ENCODE peak calls at places on chromosome 10, in seven cellular contexts. P, K, N, X, U, G and H are unnamed samples.
A peak's percentile ranks its signal among the peaks of the same experiment; 100 is the strongest.

GRCh38 chr10:58647770-58648169 is 135.1 kb downstream of the BICC1 start:
- DNase-seq in N (no peak), K (no peak), U (no peak), X (no peak), P (no peak), G (no peak), H (no peak)

GRCh38 chr10:51696251-51696650 is 3.1 kb downstream of the CSTF2T start:
- DNase-seq in U (no peak), N (no peak), P (no peak), K (no peak), X (no peak), G (no peak), H (no peak)

GRCh38 chr10:49257159-49257558 is 41.8 kb upstream of the C10orf71 start:
- DNase-seq in P (no peak), K (no peak), N (no peak), U (peak; percentile 3), G (no peak), X (no peak), H (no peak)

GRCh38 chr10:131579251-131580071 is 267.9 kb upstream of the TCERG1L start:
- DNase-seq in U (no peak), G (no peak), K (no peak), N (no peak), P (no peak), X (no peak), H (no peak)

GRCh38 chr10:73850863-73851461 is 23.4 kb downstream of the CAMK2G start:
- DNase-seq in K (peak; percentile 72), U (no peak), G (no peak), X (no peak), P (no peak), N (no peak), H (no peak)

GRCh38 chr10:34576789-34577188 is 238.3 kb downstream of the PARD3 start:
- DNase-seq in X (no peak), G (no peak), K (no peak), U (no peak), N (no peak), P (no peak), H (no peak)

GRCh38 chr10:116278832-116279231 is 5.8 kb upstream of the GFRA1 start:
- DNase-seq in N (no peak), P (no peak), K (no peak), U (no peak), X (no peak), G (no peak), H (no peak)

GRCh38 chr10:86290933-86291615 is 75.5 kb downstream of the GRID1 start:
- DNase-seq in X (no peak), G (no peak), N (no peak), U (no peak), P (no peak), K (no peak), H (no peak)

GRCh38 chr10:118940386-118940785 is 89.1 kb upstream of the NANOS1 start:
- DNase-seq in U (no peak), G (no peak), P (no peak), X (no peak), N (no peak), K (no peak), H (no peak)

GRCh38 chr10:100745882-100746412 is 565 bp downstream of the PAX2 start:
- DNase-seq in G (no peak), N (no peak), U (no peak), K (no peak), X (no peak), P (no peak), H (no peak)

GRCh38 chr10:9875353-9875752 is 1142.3 kb upstream of the CELF2 start:
- DNase-seq in X (no peak), K (no peak), G (no peak), N (no peak), U (no peak), P (no peak), H (no peak)

GRCh38 chr10:86969421-86970041 is 1.2 kb downstream of the ADIRF start:
- DNase-seq in U (no peak), P (no peak), K (peak; percentile 29), X (no peak), G (no peak), N (no peak), H (peak; percentile 57)

GRCh38 chr10:100569687-100570517 is 34.2 kb downstream of the HIF1AN start:
- DNase-seq in X (no peak), N (peak; percentile 20), P (no peak), U (peak; percentile 10), K (no peak), G (no peak), H (no peak)

GRCh38 chr10:128147669-128148068 is 21.4 kb upstream of the MKI67 start:
- DNase-seq in K (peak; percentile 12), P (no peak), X (no peak), N (no peak), G (no peak), U (no peak), H (no peak)

GRCh38 chr10:70481831-70482530 is 3.4 kb downstream of the PALD1 start:
- DNase-seq in X (no peak), U (no peak), G (no peak), N (no peak), K (no peak), P (no peak), H (no peak)

GRCh38 chr10:78434886-78435285 is 401.2 kb downstream of the RPS24 start:
- DNase-seq in G (no peak), N (no peak), P (no peak), U (no peak), K (no peak), X (peak; percentile 54), H (no peak)

GRCh38 chr10:124577651-124578050 is 116.0 kb downstream of the LHPP start:
- DNase-seq in P (no peak), G (no peak), N (no peak), X (no peak), K (no peak), U (no peak), H (no peak)

GRCh38 chr10:127945948-127946347 is 39.0 kb downstream of the PTPRE start:
- DNase-seq in G (no peak), K (no peak), P (no peak), N (no peak), X (no peak), U (peak; percentile 61), H (no peak)

GRCh38 chr10:133225707-133226191 is 4.3 kb upstream of the UTF1 start:
- DNase-seq in N (no peak), P (no peak), G (no peak), U (no peak), X (no peak), K (no peak), H (peak; percentile 18)

GRCh38 chr10:113158183-113158582 is 208.1 kb downstream of the TCF7L2 start:
- DNase-seq in P (no peak), U (no peak), N (no peak), G (no peak), X (no peak), K (no peak), H (no peak)

GRCh38 chr10:71302874-71303568 is 16.0 kb upstream of the SLC29A3 start:
- DNase-seq in G (no peak), P (no peak), U (peak; percentile 79), N (no peak), K (peak; percentile 56), X (no peak), H (peak; percentile 57)

GRCh38 chr10:30396708-30397107 is 37.3 kb upstream of the MAP3K8 start:
- DNase-seq in N (no peak), U (no peak), P (no peak), K (no peak), X (no peak), G (no peak), H (no peak)

GRCh38 chr10:62636825-62637248 is 167.7 kb upstream of the ADO start:
- DNase-seq in K (no peak), P (no peak), G (no peak), U (peak; percentile 84), N (no peak), X (no peak), H (no peak)

GRCh38 chr10:19133992-19134391 is 85.4 kb downstream of the MALRD1 start:
- DNase-seq in X (no peak), K (no peak), U (no peak), P (no peak), G (no peak), N (no peak), H (no peak)

GRCh38 chr10:13882112-13882711 is 295.4 kb downstream of the PRPF18 start:
- DNase-seq in P (no peak), K (peak; percentile 96), U (no peak), X (no peak), N (peak; percentile 86), G (no peak), H (peak; percentile 92)

GRCh38 chr10:116733566-116733965 is 8.8 kb downstream of the HSPA12A start:
- DNase-seq in X (no peak), N (no peak), G (no peak), P (no peak), K (no peak), U (no peak), H (no peak)

GRCh38 chr10:129568562-129569344 is 101.7 kb downstream of the MGMT start:
- DNase-seq in G (no peak), X (no peak), U (peak; percentile 27), P (no peak), N (no peak), K (no peak), H (no peak)

GRCh38 chr10:32446701-32447406 is 914 bp downstream of the CCDC7 start:
- DNase-seq in X (no peak), U (peak; percentile 19), K (peak; percentile 45), P (no peak), G (no peak), N (no peak), H (peak; percentile 44)

GRCh38 chr10:49243139-49243538 is 54.9 kb upstream of the TMEM273 start:
- DNase-seq in N (peak; percentile 27), P (no peak), K (no peak), G (no peak), U (no peak), X (no peak), H (no peak)

GRCh38 chr10:126935263-126935946 is 30.2 kb downstream of the DOCK1 start:
- DNase-seq in G (no peak), P (no peak), X (no peak), U (no peak), N (no peak), K (peak; percentile 29), H (no peak)

GRCh38 chr10:28681345-28681763 is 4.0 kb downstream of the BAMBI start:
- DNase-seq in N (no peak), P (no peak), G (no peak), X (no peak), K (peak; percentile 34), U (no peak), H (peak; percentile 77)

GRCh38 chr10:12634532-12634931 is 285.2 kb downstream of the CAMK1D start:
- DNase-seq in X (no peak), U (no peak), G (no peak), N (no peak), P (no peak), K (no peak), H (no peak)

GRCh38 chr10:114504769-114505579 is 100.7 kb upstream of the AFAP1L2 start:
- DNase-seq in K (peak; percentile 87), G (no peak), N (no peak), U (no peak), P (no peak), X (no peak), H (peak; percentile 84)

GRCh38 chr10:131818510-131819234 is 82.1 kb upstream of the PPP2R2D start:
- DNase-seq in U (no peak), X (no peak), N (no peak), P (no peak), K (no peak), G (no peak), H (no peak)

GRCh38 chr10:28906440-28906839 is 229.1 kb downstream of the BAMBI start:
- DNase-seq in X (no peak), G (no peak), N (no peak), P (no peak), K (no peak), U (no peak), H (no peak)

GRCh38 chr10:494556-494955 is 194.9 kb downstream of the DIP2C start:
- DNase-seq in N (no peak), U (no peak), G (no peak), P (no peak), X (no peak), K (no peak), H (no peak)